ENCODE peak calls at places on chromosomes 13 and 19, in nine cellular contexts. A is HCT116, P is mammary epithelial cell, S is IMR-90, D is astrocyte, R is fibroblast of lung, K is SK-N-SH, M is GM23338, W is endothelial cell of umbilical vein. N is an unnamed sample. For H4K20me1, the result is how much of the 10 kb centered on the place peaks cover.

GRCh38 chr19:13102666-13103584 is at the start of gene LYL1:
- DNase-seq in A (no peak), P (no peak), S (no peak), D (no peak), R (no peak), K (peak), M (peak), W (peak), N (no peak)

GRCh38 chr13:57063007-57063406 is 77.7 kb upstream of the PRR20A start:
- DNase-seq in A (no peak), P (no peak), S (no peak), D (no peak), R (no peak), K (no peak), M (peak), W (no peak), N (no peak)

GRCh38 chr19:48963371-48964204 is 1.5 kb upstream of the FTL start:
- DNase-seq in A (no peak), P (no peak), S (peak), D (peak), R (peak), K (no peak), M (peak), W (peak), N (peak)

GRCh38 chr19:41997121-41997850 is 3.3 kb upstream of the ATP1A3 start:
- DNase-seq in A (no peak), P (peak), S (peak), D (peak), R (peak), K (peak), M (peak), W (no peak), N (peak)

GRCh38 chr19:343451-343931 is 1.1 kb downstream of the MIER2 start:
- DNase-seq in A (no peak), P (peak), S (no peak), D (no peak), R (no peak), K (peak), M (peak), W (peak), N (peak)

GRCh38 chr13:27211271-27211670 is 39.7 kb upstream of the USP12 start:
- DNase-seq in A (no peak), P (no peak), S (no peak), D (no peak), R (no peak), K (no peak), M (no peak), W (no peak), N (no peak)

GRCh38 chr19:33577947-33578346 is 43.8 kb upstream of the CHST8 start:
- DNase-seq in A (no peak), P (no peak), S (no peak), D (no peak), R (no peak), K (no peak), M (no peak), W (no peak), N (no peak)

GRCh38 chr13:82506805-82507404 is 1375.4 kb downstream of the SLITRK1 start:
- DNase-seq in A (no peak), P (no peak), S (no peak), D (no peak), R (no peak), K (no peak), M (no peak), W (no peak), N (no peak)

GRCh38 chr13:95073826-95074345 is 227.4 kb downstream of the ABCC4 start:
- DNase-seq in A (no peak), P (no peak), S (no peak), D (peak), R (no peak), K (no peak), M (no peak), W (no peak), N (no peak)

GRCh38 chr19:12838893-12839656 is 760 bp downstream of the MAST1 start:
- DNase-seq in A (no peak), P (no peak), S (no peak), D (no peak), R (no peak), K (peak), M (no peak), W (no peak), N (peak)

GRCh38 chr13:40682449-40683240 is 16.2 kb upstream of the FOXO1 start:
- DNase-seq in A (no peak), P (no peak), S (peak), D (peak), R (peak), K (no peak), M (peak), W (peak), N (no peak)

GRCh38 chr13:27336005-27336673 is 65.5 kb downstream of the RASL11A start:
- DNase-seq in A (no peak), P (peak), S (peak), D (peak), R (peak), K (no peak), M (no peak), W (no peak), N (no peak)

GRCh38 chr13:59247166-59247565 is 916.6 kb downstream of the DIAPH3 start:
- DNase-seq in A (no peak), P (no peak), S (no peak), D (no peak), R (no peak), K (no peak), M (no peak), W (peak), N (no peak)

GRCh38 chr19:14003279-14004051 is 2.7 kb downstream of the RFX1 start:
- DNase-seq in A (no peak), P (no peak), S (no peak), D (no peak), R (no peak), K (no peak), M (no peak), W (peak), N (no peak)

GRCh38 chr19:14460935-14461334 is 14.2 kb downstream of the PTGER1 start:
- DNase-seq in A (no peak), P (no peak), S (no peak), D (no peak), R (no peak), K (no peak), M (no peak), W (no peak), N (no peak)

GRCh38 chr19:35154535-35155406 is at the start of gene FXYD5:
- DNase-seq in A (no peak), P (peak), S (peak), D (peak), R (peak), K (peak), M (peak), W (peak), N (peak)

GRCh38 chr19:35150445-35150844 is 4.1 kb upstream of the FXYD5 start:
- DNase-seq in A (no peak), P (no peak), S (no peak), D (no peak), R (no peak), K (no peak), M (no peak), W (no peak), N (no peak)

GRCh38 chr19:35149463-35149862 is 5.1 kb upstream of the FXYD5 start:
- DNase-seq in A (no peak), P (no peak), S (no peak), D (no peak), R (no peak), K (no peak), M (no peak), W (no peak), N (no peak)

GRCh38 chr19:35153701-35154534 is 617 bp upstream of the FXYD5 start:
- DNase-seq in A (no peak), P (no peak), S (no peak), D (no peak), R (no peak), K (peak), M (peak), W (peak), N (peak)

DNA sequence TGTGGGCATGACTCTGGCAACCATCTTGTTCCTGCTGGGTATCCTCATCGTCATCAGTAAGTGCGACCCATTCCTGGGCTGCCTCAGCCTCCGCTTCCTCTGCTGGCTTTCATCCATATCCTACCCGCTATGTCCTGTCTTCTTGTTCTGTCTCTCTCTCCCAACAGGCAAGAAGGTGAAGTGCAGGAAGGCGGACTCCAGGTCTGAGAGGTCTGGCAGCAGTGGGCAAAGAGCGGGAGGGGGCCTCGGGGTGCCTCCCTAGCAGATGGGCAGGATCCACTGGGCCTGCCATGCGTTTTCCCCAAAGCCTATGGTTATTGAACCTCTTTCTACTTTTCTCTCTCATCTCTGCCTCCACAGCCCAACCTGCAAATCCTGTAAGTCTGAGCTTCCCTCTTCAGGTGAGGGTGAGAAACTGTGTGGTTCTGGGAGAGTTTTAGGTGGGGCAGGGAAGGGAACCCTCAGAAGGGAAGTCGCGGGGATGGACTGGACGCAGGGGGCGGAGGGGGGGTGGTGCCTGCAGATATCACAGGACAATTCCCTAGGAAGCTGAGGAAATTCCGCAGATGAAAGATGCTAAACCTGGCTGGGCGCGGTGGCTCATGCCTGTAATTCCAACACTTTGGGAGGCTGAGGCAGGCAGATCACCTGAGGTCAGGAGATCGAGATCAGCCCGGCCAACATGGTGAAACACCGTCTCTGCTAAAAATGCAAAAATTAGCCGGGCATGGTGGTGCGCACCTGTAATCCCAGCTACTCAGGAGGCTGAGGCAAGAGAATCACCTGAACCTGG is 3.1 kb upstream of the FXYD5 start:
- DNase-seq in A (no peak), P (no peak), S (no peak), D (no peak), R (no peak), K (no peak), M (peak), W (no peak), N (no peak)
- H4K20me1 ChIP-seq in A (under half), P (under half), S (under half), D (under half), R (under half), K (under half), M (under half), W (under half), N (under half)

DNA sequence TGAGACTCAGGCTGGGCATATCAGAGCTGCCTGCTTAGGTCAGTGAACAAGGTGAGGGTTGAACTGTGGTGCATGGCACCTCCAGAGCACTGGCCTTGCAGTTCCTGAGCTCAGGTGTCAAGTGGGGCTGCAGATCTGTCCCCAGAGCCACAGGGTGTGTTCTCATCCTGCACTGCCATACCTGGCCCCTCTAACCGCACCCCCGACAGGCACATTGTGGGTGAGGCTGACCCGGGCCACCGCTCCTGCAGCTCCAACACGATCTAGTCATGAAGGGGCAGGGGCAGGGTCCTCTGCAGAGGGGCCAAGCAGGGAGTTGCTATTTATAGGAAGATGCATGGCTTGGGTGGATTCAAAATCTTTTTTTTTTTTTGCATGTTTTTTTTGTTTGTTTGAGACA is 16.7 kb upstream of the CRTC1 start:
- DNase-seq in A (no peak), P (no peak), S (no peak), D (no peak), R (no peak), K (no peak), M (no peak), W (no peak), N (no peak)
- H4K20me1 ChIP-seq in A (under half), P (under half), S (under half), D (under half), R (under half), K (under half), M (under half), W (under half), N (under half)

GRCh38 chr13:19769854-19770253 is 12.9 kb downstream of the PSPC1 start:
- DNase-seq in A (no peak), P (no peak), S (peak), D (no peak), R (no peak), K (no peak), M (no peak), W (no peak), N (no peak)
- H4K20me1 ChIP-seq in A (under half), P (under half), S (half or more), D (half or more), R (under half), K (half or more), M (half or more), W (under half), N (half or more)

GRCh38 chr13:91544723-91545122 is 146.3 kb downstream of the GPC5 start:
- DNase-seq in A (no peak), P (no peak), S (no peak), D (no peak), R (no peak), K (no peak), M (peak), W (no peak), N (no peak)
- H4K20me1 ChIP-seq in A (under half), P (under half), S (under half), D (under half), R (under half), K (under half), M (under half), W (under half), N (under half)

DNA sequence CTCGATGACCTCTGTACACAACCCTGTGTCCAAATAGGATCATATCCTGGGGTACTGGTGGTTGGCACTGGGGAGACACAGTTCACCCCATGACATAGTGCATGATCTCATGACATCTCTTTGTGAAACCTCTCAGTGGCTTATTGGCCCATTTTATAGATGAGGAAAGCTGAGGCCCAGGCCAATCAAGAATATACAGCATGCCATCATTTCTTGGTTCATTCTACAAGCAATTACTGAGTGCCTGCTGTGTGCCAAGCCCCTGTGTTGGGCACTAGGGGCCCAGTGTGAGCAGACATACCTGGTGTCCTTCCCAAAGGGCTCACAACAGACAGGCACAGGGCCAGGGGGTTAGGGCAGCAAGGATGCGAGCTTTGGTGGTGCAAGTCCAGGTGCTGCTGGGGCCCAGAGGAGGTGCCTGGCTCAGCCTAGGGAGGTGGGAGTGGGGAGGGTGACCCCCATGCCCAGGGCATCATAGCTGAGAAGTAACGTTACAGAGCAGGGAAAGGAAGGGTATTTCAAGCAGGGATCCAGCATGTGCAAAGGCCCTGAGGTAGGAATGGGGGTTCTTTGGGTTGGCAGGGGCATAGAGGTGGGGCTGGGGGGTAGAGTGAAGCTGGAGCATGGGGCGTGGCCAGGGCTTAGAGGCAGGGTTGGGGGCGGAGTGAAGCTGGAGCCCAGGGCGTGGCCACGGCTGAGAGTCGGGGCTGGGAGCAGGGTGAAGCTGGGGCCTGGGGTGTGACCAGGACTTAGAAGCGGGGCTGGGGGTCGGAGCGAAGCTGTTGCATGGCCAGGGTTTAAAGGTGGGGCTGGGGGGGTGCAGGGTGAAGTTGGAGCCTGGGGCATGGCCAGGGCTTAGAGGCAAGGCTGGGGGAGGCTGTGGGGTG is 20.7 kb downstream of the COLGALT1 start:
- DNase-seq in A (no peak), P (no peak), S (no peak), D (no peak), R (no peak), K (peak), M (peak), W (no peak), N (peak)
- H4K20me1 ChIP-seq in A (under half), P (under half), S (under half), D (under half), R (under half), K (under half), M (under half), W (under half), N (under half)

GRCh38 chr13:29571876-29572570 is 23.5 kb downstream of the SLC7A1 start:
- DNase-seq in A (no peak), P (no peak), S (no peak), D (no peak), R (no peak), K (no peak), M (no peak), W (no peak), N (no peak)

GRCh38 chr13:29570058-29570654 is 25.3 kb downstream of the SLC7A1 start:
- DNase-seq in A (no peak), P (no peak), S (no peak), D (no peak), R (no peak), K (no peak), M (no peak), W (no peak), N (no peak)

GRCh38 chr13:29575098-29575497 is 20.4 kb downstream of the SLC7A1 start:
- DNase-seq in A (no peak), P (no peak), S (no peak), D (no peak), R (no peak), K (no peak), M (no peak), W (no peak), N (no peak)

GRCh38 chr13:29573190-29573589 is 22.3 kb downstream of the SLC7A1 start:
- DNase-seq in A (no peak), P (no peak), S (peak), D (no peak), R (peak), K (no peak), M (no peak), W (peak), N (no peak)

DNA sequence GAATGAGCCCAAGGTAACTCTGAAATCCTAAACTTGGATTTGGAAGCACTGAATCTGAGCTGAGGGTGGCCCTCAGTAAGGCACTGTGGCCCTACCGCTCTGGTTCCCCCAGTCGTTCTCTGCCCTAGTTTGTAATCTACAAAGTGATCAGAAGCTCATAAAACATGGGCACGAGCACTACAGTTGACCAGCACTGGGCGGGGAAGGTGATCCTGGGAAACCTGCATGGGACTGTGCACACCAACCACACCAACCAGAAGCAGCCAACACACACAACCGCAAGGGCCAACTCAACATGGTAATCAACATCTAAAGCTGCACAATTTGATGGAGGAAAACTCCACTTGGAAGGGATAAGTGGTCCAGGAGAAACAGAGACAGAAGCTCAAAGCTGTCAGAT is 22.9 kb downstream of the SLC7A1 start:
- DNase-seq in A (no peak), P (no peak), S (no peak), D (no peak), R (no peak), K (no peak), M (no peak), W (no peak), N (no peak)
- H4K20me1 ChIP-seq in A (under half), P (under half), S (half or more), D (half or more), R (under half), K (half or more), M (half or more), W (under half), N (half or more)

GRCh38 chr19:55239004-55239403 is 10.4 kb upstream of the TMEM86B start:
- DNase-seq in A (no peak), P (no peak), S (no peak), D (no peak), R (no peak), K (no peak), M (no peak), W (no peak), N (no peak)
- H4K20me1 ChIP-seq in A (under half), P (under half), S (under half), D (under half), R (under half), K (under half), M (under half), W (under half), N (under half)